ENCODE peak calls at places on chromosomes 4 and X, in nine cellular contexts. F is NCI-H1092 treated with DMSO at 0.1 percent for 48 hours; D is BE2C; Z is pons; C is memory B cell; U is fibroblast of the aortic adventitia; P is pancreas; E is stimulated activated CD4-positive, alpha-beta T cell treated with anti-CD3 and anti-CD28 coated beads, Interleukin-4, amount 100 ng/mL, for 24 hours; Q is heart right ventricle. B is an unnamed sample.

GRCh38 chr4:6333301-6334202 is 63.9 kb downstream of the WFS1 start:
- DNase-seq in C (no peak), U (peak), F (peak), P (no peak), Q (no peak), E (no peak), D (peak), Z (no peak), B (no peak)

GRCh38 chrX:23896983-23897382 is 10.8 kb downstream of the APOO start:
- DNase-seq in Z (no peak), Q (no peak), P (no peak), C (no peak), D (no peak), U (peak), F (no peak), E (no peak), B (no peak)

GRCh38 chrX:39915596-39915995 is 182.2 kb downstream of the BCOR start:
- DNase-seq in D (no peak), Z (no peak), E (no peak), Q (no peak), C (no peak), U (no peak), F (no peak), P (no peak), B (no peak)

GRCh38 chr4:152385551-152385950 is 150.3 kb downstream of the FBXW7 start:
- DNase-seq in E (no peak), F (no peak), Q (no peak), U (peak), P (no peak), D (no peak), Z (no peak), C (no peak), B (no peak)

GRCh38 chr4:137514401-137515116 is 17.7 kb downstream of the PCDH18 start:
- DNase-seq in C (no peak), Z (no peak), P (no peak), D (no peak), E (no peak), Q (no peak), U (peak), F (no peak), B (no peak)

GRCh38 chr4:139223682-139224317 is 46.8 kb upstream of the ELF2 start:
- DNase-seq in P (no peak), F (no peak), U (peak), C (no peak), Q (peak), Z (peak), E (no peak), D (no peak), B (no peak)

GRCh38 chr4:124437853-124438495 is 274.6 kb downstream of the ANKRD50 start:
- DNase-seq in Z (no peak), D (no peak), Q (no peak), P (no peak), E (no peak), F (no peak), U (no peak), C (no peak), B (peak)

GRCh38 chrX:125757794-125758564 is 408.1 kb downstream of the DCAF12L2 start:
- DNase-seq in C (no peak), E (no peak), Q (peak), D (peak), U (peak), F (no peak), Z (no peak), P (no peak), B (no peak)

GRCh38 chr4:94714360-94714759 is 43.4 kb upstream of the BMPR1B start:
- DNase-seq in F (no peak), C (no peak), U (peak), P (no peak), Z (no peak), D (no peak), E (no peak), Q (no peak), B (no peak)

B was measured in prostate gland.